ENCODE peak calls at places on chromosomes 1 and 21, in five cellular contexts. H is testis, Q is left ventricle myocardium inferior, D is cardiac muscle cell, C is heart right ventricle. A is an unnamed sample.

GRCh38 chr1:57350619-57351018 is 73.2 kb downstream of the DAB1 start:
- DNase-seq in H (no peak), Q (no peak), D (no peak), C (no peak), A (no peak)

GRCh38 chr1:22790232-22791008 is 79.8 kb downstream of the EPHB2 start:
- DNase-seq in H (no peak), Q (peak; percentile 60), D (no peak), C (peak; percentile 33), A (peak; percentile 67)

GRCh38 chr1:97577613-97578012 is 343.2 kb downstream of the DPYD start:
- DNase-seq in H (no peak), Q (no peak), D (no peak), C (no peak), A (no peak)

GRCh38 chr21:33022489-33022827 is 3.3 kb upstream of the OLIG2 start:
- DNase-seq in H (no peak), Q (no peak), D (no peak), C (no peak), A (peak; percentile 46)

GRCh38 chr1:238061967-238062613 is 171.4 kb upstream of the ZP4 start:
- DNase-seq in H (no peak), Q (no peak), D (no peak), C (no peak), A (no peak)

GRCh38 chr1:67793562-67793961 is 39.7 kb downstream of the GNG12 start:
- DNase-seq in H (no peak), Q (no peak), D (peak; percentile 61), C (no peak), A (no peak)

GRCh38 chr1:25737151-25737550 is 62.8 kb upstream of the SELENON start:
- DNase-seq in H (no peak), Q (no peak), D (no peak), C (no peak), A (no peak)

GRCh38 chr21:40254540-40255455 is 387.6 kb downstream of the PCP4 start:
- DNase-seq in H (no peak), Q (no peak), D (no peak), C (no peak), A (no peak)

GRCh38 chr1:2971146-2971501 is 50.1 kb upstream of the ACTRT2 start:
- DNase-seq in H (no peak), Q (no peak), D (no peak), C (no peak), A (no peak)

GRCh38 chr1:204909109-204909508 is 38.4 kb downstream of the NFASC start:
- DNase-seq in H (no peak), Q (no peak), D (no peak), C (no peak), A (no peak)

GRCh38 chr1:84582802-84583587 is 8.8 kb upstream of the CTBS start:
- DNase-seq in H (no peak), Q (no peak), D (peak; percentile 75), C (no peak), A (peak; percentile 78)

GRCh38 chr1:207867136-207868081 is 43.5 kb downstream of the CD34 start:
- DNase-seq in H (peak; percentile 33), Q (peak; percentile 63), D (no peak), C (peak; percentile 42), A (peak; percentile 49)

GRCh38 chr1:224783006-224783651 is 146.3 kb upstream of the DNAH14 start:
- DNase-seq in H (no peak), Q (no peak), D (no peak), C (no peak), A (no peak)

GRCh38 chr1:168280577-168280976 is at the start of gene TBX19:
- DNase-seq in H (no peak), Q (no peak), D (no peak), C (no peak), A (no peak)

GRCh38 chr1:162682013-162682419 is 49.8 kb downstream of the DDR2 start:
- DNase-seq in H (no peak), Q (no peak), D (peak; percentile 44), C (no peak), A (no peak)

GRCh38 chr1:152188673-152189591 is 29.9 kb upstream of the RPTN start:
- DNase-seq in H (peak; percentile 93), Q (peak; percentile 80), D (peak; percentile 86), C (peak; percentile 77), A (peak; percentile 82)

GRCh38 chr1:24503003-24503751 is 541 bp downstream of the RCAN3 start:
- DNase-seq in H (no peak), Q (peak; percentile 27), D (no peak), C (peak; percentile 27), A (peak; percentile 70)

GRCh38 chr1:180586671-180587155 is 27.9 kb downstream of the OVAAL start:
- DNase-seq in H (peak; percentile 84), Q (no peak), D (peak; percentile 46), C (no peak), A (no peak)

GRCh38 chr1:51719146-51719545 is 102.3 kb downstream of the OSBPL9 start:
- DNase-seq in H (no peak), Q (no peak), D (no peak), C (no peak), A (no peak)

GRCh38 chr1:61337037-61337436 is 254.7 kb downstream of the NFIA start:
- DNase-seq in H (no peak), Q (no peak), D (peak; percentile 16), C (no peak), A (peak; percentile 51)

GRCh38 chr21:43012596-43012995 is 38.2 kb downstream of the PKNOX1 start:
- DNase-seq in H (no peak), Q (no peak), D (no peak), C (no peak), A (no peak)

GRCh38 chr1:26015358-26015757 is 6.2 kb upstream of the EXTL1 start:
- DNase-seq in H (no peak), Q (no peak), D (peak; percentile 90), C (no peak), A (no peak)

GRCh38 chr1:8354038-8354437 is 36.1 kb downstream of the SLC45A1 start:
- DNase-seq in H (no peak), Q (no peak), D (no peak), C (no peak), A (no peak)

GRCh38 chr1:234621657-234622335 is 11.8 kb upstream of the IRF2BP2 start:
- DNase-seq in H (no peak), Q (peak; percentile 25), D (peak; percentile 85), C (no peak), A (no peak)

GRCh38 chr1:229768232-229768631 is 142.2 kb downstream of the URB2 start:
- DNase-seq in H (no peak), Q (no peak), D (no peak), C (no peak), A (no peak)

GRCh38 chr1:234769284-234769998 is 159.5 kb upstream of the IRF2BP2 start:
- DNase-seq in H (no peak), Q (no peak), D (no peak), C (no peak), A (no peak)

GRCh38 chr1:217230412-217230811 is 400.5 kb downstream of the GPATCH2 start:
- DNase-seq in H (no peak), Q (no peak), D (no peak), C (no peak), A (no peak)

GRCh38 chr21:46124926-46125845 is 27.3 kb downstream of the COL6A2 start:
- DNase-seq in H (peak; percentile 8), Q (no peak), D (no peak), C (no peak), A (peak; percentile 32)

GRCh38 chr1:230401763-230402294 is 24.3 kb downstream of the PGBD5 start:
- DNase-seq in H (no peak), Q (no peak), D (peak; percentile 54), C (no peak), A (peak; percentile 52)

GRCh38 chr1:115364776-115365155 is 26.7 kb upstream of the NGF start:
- DNase-seq in H (no peak), Q (no peak), D (no peak), C (no peak), A (no peak)

GRCh38 chr1:162443906-162444305 is 32.0 kb upstream of the SH2D1B start:
- DNase-seq in H (no peak), Q (no peak), D (no peak), C (no peak), A (peak; percentile 65)

GRCh38 chr1:65260851-65261473 is 48.4 kb upstream of the DNAJC6 start:
- DNase-seq in H (no peak), Q (no peak), D (no peak), C (no peak), A (no peak)

GRCh38 chr1:208218237-208219097 is 25.7 kb downstream of the PLXNA2 start:
- DNase-seq in H (no peak), Q (no peak), D (no peak), C (no peak), A (no peak)

GRCh38 chr1:100921110-100921706 is 25.3 kb downstream of the SLC30A7 start:
- DNase-seq in H (no peak), Q (no peak), D (peak; percentile 70), C (no peak), A (no peak)

GRCh38 chr1:201286445-201286844 is 3.1 kb downstream of the PKP1 start:
- DNase-seq in H (no peak), Q (no peak), D (no peak), C (no peak), A (no peak)
- H3K4me3 ChIP-seq in H (no peak overlapping the region), Q (no peak overlapping the region), D (no peak overlapping the region), C (no peak overlapping the region), A (no peak overlapping the region)

GRCh38 chr21:38887062-38887686 is 81.4 kb downstream of the ETS2 start:
- DNase-seq in H (no peak), Q (no peak), D (no peak), C (no peak), A (no peak)

GRCh38 chr21:38879912-38880577 is 74.3 kb downstream of the ETS2 start:
- DNase-seq in H (no peak), Q (no peak), D (no peak), C (no peak), A (no peak)

GRCh38 chr21:38881041-38881570 is 75.4 kb downstream of the ETS2 start:
- DNase-seq in H (no peak), Q (no peak), D (no peak), C (no peak), A (no peak)

GRCh38 chr21:38880578-38880966 is 74.8 kb downstream of the ETS2 start:
- DNase-seq in H (no peak), Q (no peak), D (no peak), C (no peak), A (no peak)

GRCh38 chr21:38883142-38883541 is 77.4 kb downstream of the ETS2 start:
- DNase-seq in H (no peak), Q (no peak), D (no peak), C (no peak), A (no peak)
- H3K27ac ChIP-seq in H (no peak overlapping the region), Q (no peak overlapping the region), D (no peak overlapping the region), C (no peak overlapping the region), A (no peak overlapping the region)

GRCh38 chr1:21681426-21681825 is 12.3 kb upstream of the RAP1GAP start:
- DNase-seq in H (no peak), Q (no peak), D (no peak), C (no peak), A (no peak)

GRCh38 chr1:21680918-21681317 is 11.8 kb upstream of the RAP1GAP start:
- DNase-seq in H (no peak), Q (no peak), D (peak; percentile 19), C (no peak), A (no peak)

GRCh38 chr1:21677168-21677567 is 8.0 kb upstream of the RAP1GAP start:
- DNase-seq in H (no peak), Q (no peak), D (no peak), C (no peak), A (no peak)

GRCh38 chr1:21674957-21675356 is 5.8 kb upstream of the RAP1GAP start:
- DNase-seq in H (no peak), Q (no peak), D (no peak), C (no peak), A (no peak)

GRCh38 chr1:21680381-21680780 is 11.2 kb upstream of the RAP1GAP start:
- DNase-seq in H (no peak), Q (no peak), D (no peak), C (no peak), A (no peak)
- H3K4me3 ChIP-seq in H (no peak overlapping the region), Q (no peak overlapping the region), D (no peak overlapping the region), C (no peak overlapping the region), A (no peak overlapping the region)

GRCh38 chr1:245512980-245513578 is 358.3 kb downstream of the KIF26B start:
- DNase-seq in H (no peak), Q (no peak), D (peak; percentile 36), C (no peak), A (peak; percentile 76)
- H3K27ac ChIP-seq in H (no peak overlapping the region), Q (no peak overlapping the region), D (peak overlapping the region; percentile 80), C (no peak overlapping the region), A (no peak overlapping the region)

A was measured in endodermal cell.